ENCODE peak calls at places on chromosomes 2 and 18, in six cellular contexts. P is left ventricle myocardium inferior; A is neural progenitor cell; V is CD4-positive, alpha-beta T cell; Z is kidney; J is PC-3. X is an unnamed sample.

GRCh38 chr2:160835166-160835565 is 325.1 kb upstream of the TANK start:
- DNase-seq in P (no peak), A (no peak), Z (no peak), J (no peak), V (no peak), X (no peak)

GRCh38 chr2:208399201-208399600 is 7.4 kb upstream of the PTH2R start:
- DNase-seq in J (peak), A (no peak), Z (no peak), V (no peak), P (no peak), X (no peak)

GRCh38 chr2:69556008-69556407 is 87.5 kb downstream of the AAK1 start:
- DNase-seq in Z (no peak), V (no peak), P (no peak), A (no peak), J (no peak), X (no peak)

GRCh38 chr2:200658278-200658864 is 72.6 kb downstream of the AOX1 start:
- DNase-seq in P (no peak), Z (no peak), J (peak), V (no peak), A (peak), X (peak)

GRCh38 chr2:136381722-136382633 is 264.0 kb upstream of the CXCR4 start:
- DNase-seq in J (no peak), Z (peak), V (peak), A (no peak), P (no peak), X (no peak)

GRCh38 chr2:197125000-197125399 is 185.6 kb downstream of the ANKRD44 start:
- DNase-seq in J (no peak), P (no peak), A (no peak), Z (no peak), V (no peak), X (peak)

GRCh38 chr2:118969025-118969733 is 27.2 kb downstream of the MARCO start:
- DNase-seq in Z (no peak), J (no peak), A (no peak), V (no peak), P (no peak), X (no peak)

GRCh38 chr2:237223208-237223861 is 137.6 kb downstream of the COPS8 start:
- DNase-seq in P (peak), Z (no peak), J (peak), V (no peak), A (no peak), X (peak)

GRCh38 chr18:24089059-24089458 is 49.8 kb upstream of the CABYR start:
- DNase-seq in V (no peak), Z (no peak), A (no peak), P (no peak), J (no peak), X (peak)

GRCh38 chr2:203681978-203682377 is 24.5 kb upstream of the CD28 start:
- DNase-seq in J (peak), Z (no peak), P (no peak), V (no peak), A (no peak), X (no peak)

GRCh38 chr2:193847140-193847539 is 1652.4 kb upstream of the TMEFF2 start:
- DNase-seq in Z (no peak), A (no peak), P (no peak), J (peak), V (no peak), X (no peak)

GRCh38 chr2:27663463-27664244 is at the start of the genes SLC4A1AP and SUPT7L:
- DNase-seq in V (peak), A (peak), P (peak), Z (peak), J (peak), X (peak)

GRCh38 chr2:221571108-221571390 is 1.1 kb downstream of the EPHA4 start:
- DNase-seq in Z (peak), J (no peak), A (no peak), V (peak), P (no peak), X (peak)

GRCh38 chr2:43157506-43158232 is 68.7 kb downstream of the ZFP36L2 start:
- DNase-seq in P (no peak), J (no peak), Z (no peak), V (no peak), A (no peak), X (no peak)

GRCh38 chr2:148257276-148257675 is 236.4 kb downstream of the MBD5 start:
- DNase-seq in V (no peak), Z (no peak), A (no peak), P (no peak), J (no peak), X (no peak)

GRCh38 chr2:129862668-129863067 is 116.8 kb upstream of the RAB6C start:
- DNase-seq in V (no peak), J (no peak), Z (no peak), A (no peak), P (no peak), X (no peak)

GRCh38 chr2:80335411-80335810 is 30.9 kb upstream of the LRRTM1 start:
- DNase-seq in J (no peak), A (no peak), P (no peak), V (no peak), Z (no peak), X (no peak)

GRCh38 chr2:196696423-196697073 is 57.0 kb downstream of the CCDC150 start:
- DNase-seq in A (no peak), Z (no peak), V (no peak), P (no peak), J (peak), X (peak)

GRCh38 chr2:216222650-216223352 is 113.7 kb downstream of the XRCC5 start:
- DNase-seq in P (no peak), A (peak), J (peak), V (no peak), Z (no peak), X (peak)

DNA sequence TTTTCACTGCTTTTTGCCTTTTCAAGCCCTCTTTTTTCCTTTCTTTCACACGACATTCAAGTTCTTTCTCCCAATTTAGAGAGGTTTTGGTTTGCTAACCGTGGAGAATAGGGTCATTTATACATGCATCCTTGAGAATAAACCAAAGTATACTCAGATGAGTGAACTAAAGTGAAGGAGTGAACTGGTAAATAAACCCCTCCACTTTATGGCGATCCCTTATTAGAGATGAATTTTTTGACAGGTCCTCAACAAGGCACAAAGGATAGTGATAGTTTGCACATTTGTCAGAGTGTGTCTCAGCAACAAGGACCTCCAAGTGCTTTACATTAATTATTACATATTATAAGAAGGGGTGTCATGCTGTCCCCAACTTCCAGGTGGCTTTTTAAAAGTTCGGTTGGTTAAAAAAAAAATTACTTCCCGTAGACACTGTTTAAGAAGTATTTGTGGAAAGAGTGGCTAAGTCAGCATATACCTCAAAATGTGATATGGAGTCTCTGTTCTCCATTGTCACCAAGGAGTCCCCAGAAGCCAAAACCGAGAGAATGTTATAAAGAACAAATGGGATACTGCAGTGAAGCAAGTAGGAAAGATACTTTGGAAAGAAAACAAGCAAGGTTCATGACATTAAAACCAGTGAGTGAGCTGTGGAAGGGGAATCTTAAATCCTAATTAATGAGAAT is 1.7 kb upstream of the SLC40A1 start:
- DNase-seq in J (no peak), Z (no peak), A (no peak), V (no peak), P (no peak), X (no peak)
- H3K27ac ChIP-seq in J (no peak), Z (no peak), A (no peak), V (no peak), P (peak), X (no peak)

DNA sequence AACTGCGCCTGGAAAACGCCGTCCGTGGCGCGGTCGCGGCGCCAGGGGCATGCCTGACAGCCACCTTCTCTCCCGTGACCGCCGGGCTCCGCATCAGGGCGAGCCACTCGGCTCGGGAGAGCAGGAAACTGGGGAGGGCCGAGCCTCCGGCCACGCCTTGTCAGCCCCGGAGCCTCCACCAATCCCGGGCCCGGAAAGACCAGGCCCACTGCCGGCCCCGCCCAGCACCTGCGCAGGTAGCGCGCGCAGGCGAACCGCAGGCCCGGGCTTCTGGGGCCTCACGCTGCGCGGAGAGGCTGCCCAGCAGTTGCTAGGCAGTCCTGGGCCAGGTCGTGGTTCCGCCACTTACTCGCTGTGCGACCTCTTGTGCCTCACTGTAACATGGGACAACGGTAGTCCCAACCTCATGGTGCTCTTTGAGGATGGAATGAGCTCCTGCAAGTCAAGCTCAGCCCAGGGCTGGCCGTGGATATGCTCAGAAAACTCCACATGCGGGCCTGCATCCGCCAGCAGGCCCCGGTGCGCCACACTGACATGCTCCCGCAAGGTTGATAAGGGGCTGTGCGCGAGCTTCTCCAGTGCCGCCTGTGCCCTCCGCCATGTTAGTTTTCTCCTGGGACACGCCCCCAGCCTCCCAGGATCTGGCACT is 97.1 kb downstream of the INHBB start:
- DNase-seq in P (peak), Z (peak), J (peak), A (peak), V (no peak), X (no peak)
- H3K27ac ChIP-seq in P (no peak), Z (no peak), J (peak), A (no peak), V (no peak), X (no peak)

DNA sequence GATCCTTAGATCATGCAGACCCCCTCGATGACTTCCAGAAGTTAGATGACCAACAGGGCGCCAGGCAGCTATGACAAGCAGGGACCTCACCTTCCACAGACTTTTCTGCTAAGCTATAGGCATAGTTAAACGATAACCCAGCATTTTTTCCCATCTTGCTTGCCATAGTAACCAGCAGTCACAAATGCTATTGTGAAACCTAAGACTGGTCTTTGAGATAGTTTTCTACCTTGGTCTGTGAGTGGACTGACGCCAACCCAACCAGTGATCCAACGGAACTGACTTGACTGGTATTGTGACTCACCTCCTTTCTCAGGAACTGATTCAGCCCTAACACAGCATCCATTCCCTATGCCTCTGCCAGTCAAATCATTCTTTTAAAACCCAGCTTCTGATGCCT is 361.2 kb downstream of the LRRTM4 start:
- DNase-seq in P (no peak), Z (no peak), J (peak), A (no peak), V (no peak), X (peak)
- H3K27ac ChIP-seq in P (no peak), Z (no peak), J (no peak), A (no peak), V (no peak), X (no peak)

GRCh38 chr2:190280565-190281330 is 38.9 kb downstream of the HIBCH start:
- DNase-seq in J (no peak), P (no peak), A (no peak), Z (no peak), V (no peak), X (no peak)

GRCh38 chr2:190272457-190272842 is 47.2 kb downstream of the HIBCH start:
- DNase-seq in P (no peak), A (no peak), V (no peak), Z (no peak), J (no peak), X (no peak)

GRCh38 chr2:190271783-190272456 is 47.7 kb downstream of the HIBCH start:
- DNase-seq in Z (no peak), A (no peak), V (no peak), J (no peak), P (no peak), X (no peak)

DNA sequence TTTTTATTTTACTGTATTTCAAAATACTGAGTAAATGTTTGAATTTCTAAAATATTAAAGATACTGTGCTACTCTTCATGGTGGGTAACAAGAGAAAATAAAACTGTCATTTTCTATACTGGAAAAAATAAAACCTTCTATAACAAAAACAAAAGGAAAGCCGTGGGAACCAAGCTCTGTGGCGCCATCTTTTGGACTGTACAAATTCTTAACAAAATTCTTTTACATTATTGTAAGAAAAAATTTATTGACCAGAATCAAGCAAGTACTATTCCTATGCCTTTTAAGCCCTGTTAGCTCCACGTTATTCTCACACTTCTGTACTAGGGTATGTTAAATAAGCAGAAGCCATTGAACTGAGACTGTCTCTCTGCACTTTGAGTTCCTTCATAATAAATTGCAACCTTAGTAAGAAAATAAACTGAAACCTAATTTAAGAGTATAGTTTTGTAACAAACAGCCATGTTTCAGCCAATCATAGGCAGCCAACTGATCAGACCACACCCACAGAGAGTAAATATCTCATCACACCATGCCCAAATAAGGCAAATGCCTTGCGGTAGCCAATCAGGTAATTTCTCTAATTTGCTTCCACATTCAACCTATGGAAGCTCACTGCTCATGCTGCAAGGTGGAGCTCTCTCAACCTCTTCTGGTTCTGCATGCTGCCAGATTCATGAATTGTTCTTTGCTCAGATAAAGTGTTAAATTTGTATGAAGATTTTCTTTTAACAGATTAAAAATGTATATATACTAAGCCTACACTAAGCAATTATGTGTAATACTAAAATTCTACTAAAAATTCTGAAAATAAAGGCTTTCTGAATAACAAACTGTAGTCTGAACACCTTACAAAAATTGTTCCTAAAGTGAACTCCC is 42.2 kb downstream of the HIBCH start:
- DNase-seq in V (no peak), A (peak), Z (no peak), P (no peak), J (peak), X (peak)
- H3K27ac ChIP-seq in V (no peak), A (no peak), Z (no peak), P (no peak), J (no peak), X (no peak)

GRCh38 chr18:66342577-66342976 is 261.3 kb downstream of the CDH19 start:
- DNase-seq in A (no peak), P (no peak), V (no peak), Z (no peak), J (peak), X (no peak)

GRCh38 chr18:66344227-66344626 is 259.7 kb downstream of the CDH19 start:
- DNase-seq in A (no peak), Z (no peak), P (no peak), V (no peak), J (no peak), X (no peak)

GRCh38 chr18:66346833-66347595 is 256.9 kb downstream of the CDH19 start:
- DNase-seq in Z (no peak), A (no peak), P (no peak), V (no peak), J (no peak), X (no peak)
- H3K27ac ChIP-seq in Z (no peak), A (no peak), P (no peak), V (no peak), J (no peak), X (no peak)

DNA sequence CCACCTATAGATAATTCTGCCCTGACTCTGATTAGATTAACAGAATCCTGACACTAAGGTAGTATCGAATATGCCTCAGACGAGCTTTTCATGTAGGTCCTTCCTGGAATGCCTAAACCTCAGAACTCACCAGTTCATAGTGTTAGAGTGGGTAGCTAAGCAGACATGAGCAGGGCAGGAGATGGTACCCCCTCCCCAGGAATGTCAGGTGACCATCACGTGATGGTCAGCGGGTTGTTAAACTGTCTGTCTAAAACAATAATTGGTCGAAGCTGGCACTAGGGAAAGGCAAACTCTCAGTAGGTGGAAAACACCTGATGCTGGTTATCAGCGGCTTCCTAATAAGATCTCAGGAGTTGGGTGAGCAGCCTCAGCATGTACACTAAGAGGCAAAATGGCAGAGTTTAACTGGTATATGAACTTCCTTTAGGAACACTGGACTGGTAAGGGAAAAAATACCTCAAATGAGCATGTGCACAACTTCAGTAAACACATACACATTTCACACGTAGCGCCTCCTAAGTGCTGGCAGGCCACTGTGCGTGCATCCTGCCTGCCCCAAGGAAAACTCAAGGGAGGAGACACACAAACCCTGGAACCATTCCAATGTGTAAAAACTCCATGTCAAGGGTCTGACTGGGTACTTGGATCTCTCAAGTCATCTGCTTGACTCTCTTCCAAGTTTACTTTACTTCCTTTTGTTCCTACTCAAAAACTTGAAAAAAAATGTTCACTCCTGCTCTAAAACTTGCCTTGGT is 339.5 kb downstream of the GULP1 start:
- DNase-seq in V (no peak), A (no peak), J (no peak), Z (no peak), P (no peak), X (no peak)
- H3K27ac ChIP-seq in V (no peak), A (no peak), J (no peak), Z (no peak), P (no peak), X (no peak)

DNA sequence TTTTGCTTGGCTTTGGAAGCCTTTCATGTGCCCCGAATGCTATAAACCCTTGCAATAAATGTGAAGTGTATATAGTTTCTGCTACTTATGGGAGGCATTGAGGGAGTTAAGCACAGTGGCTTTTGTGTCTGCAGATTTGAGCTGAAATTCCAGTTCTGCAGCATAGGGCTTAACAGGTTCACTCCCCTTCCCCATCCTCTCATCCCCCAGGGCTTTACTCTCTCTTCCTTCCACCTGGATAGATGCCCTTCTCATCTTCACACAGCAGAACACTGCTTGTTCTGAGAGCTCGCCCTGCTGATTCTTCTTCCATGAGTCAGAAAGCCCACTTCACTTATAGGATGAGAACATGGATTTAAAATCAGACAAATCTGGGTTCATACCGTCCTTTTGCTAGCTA is 37.2 kb downstream of the SOX11 start:
- DNase-seq in V (no peak), A (no peak), Z (no peak), J (no peak), P (no peak), X (no peak)
- H3K27ac ChIP-seq in V (no peak), A (no peak), Z (no peak), J (no peak), P (no peak), X (no peak)

GRCh38 chr2:85642725-85643124 is 25.3 kb downstream of the SFTPB start:
- DNase-seq in V (no peak), Z (no peak), P (no peak), A (no peak), J (no peak), X (no peak)
- H3K27ac ChIP-seq in V (no peak), Z (no peak), P (no peak), A (no peak), J (no peak), X (no peak)

X was measured in IMR-90.